ENCODE peak calls at places on chromosomes 16 and 17, in six cellular contexts. G is GM23248, M is SK-N-SH, Y is hepatocyte, E is neural progenitor cell, C is HCT116. Z is an unnamed sample.
A peak's percentile ranks its signal among the peaks of the same experiment; 100 is the strongest.

GRCh38 chr17:81020767-81021497 is 14.0 kb upstream of the BAIAP2 start:
- DNase-seq in G (peak; percentile 91), M (peak; percentile 46), Y (peak; percentile 16), E (no peak), C (no peak), Z (no peak)

GRCh38 chr17:40098846-40099626 is 1.4 kb downstream of the NR1D1 start:
- DNase-seq in G (peak; percentile 100), M (peak; percentile 97), Y (peak; percentile 98), E (peak; percentile 95), C (peak; percentile 99), Z (peak; percentile 99)

GRCh38 chr17:72120878-72121163 is at the start of gene SOX9:
- DNase-seq in G (peak; percentile 96), M (peak; percentile 95), Y (peak; percentile 93), E (peak; percentile 94), C (peak; percentile 95), Z (peak; percentile 79)

GRCh38 chr17:19322861-19323260 is 39.7 kb downstream of the B9D1 start:
- DNase-seq in G (no peak), M (no peak), Y (no peak), E (no peak), C (no peak), Z (no peak)

GRCh38 chr16:1991135-1991551 is 1.4 kb downstream of the SYNGR3 start:
- DNase-seq in G (no peak), M (no peak), Y (no peak), E (no peak), C (no peak), Z (no peak)

GRCh38 chr16:9049241-9049640 is 42.2 kb upstream of the HAPSTR1 start:
- DNase-seq in G (peak; percentile 87), M (no peak), Y (no peak), E (no peak), C (no peak), Z (no peak)

GRCh38 chr17:71320009-71320796 is 800.6 kb upstream of the SOX9 start:
- DNase-seq in G (no peak), M (no peak), Y (no peak), E (no peak), C (no peak), Z (no peak)

GRCh38 chr17:6959700-6960099 is 36.1 kb upstream of the ALOX12 start:
- DNase-seq in G (no peak), M (no peak), Y (no peak), E (no peak), C (no peak), Z (no peak)

GRCh38 chr16:64626771-64627170 is 495.1 kb downstream of the CDH11 start:
- DNase-seq in G (peak; percentile 4), M (no peak), Y (peak; percentile 16), E (no peak), C (no peak), Z (no peak)

GRCh38 chr16:68079616-68080344 is 5.4 kb upstream of the NFATC3 start:
- DNase-seq in G (no peak), M (no peak), Y (peak; percentile 77), E (no peak), C (no peak), Z (no peak)

GRCh38 chr16:22915003-22915402 is 101.0 kb downstream of the HS3ST2 start:
- DNase-seq in G (no peak), M (no peak), Y (no peak), E (no peak), C (no peak), Z (no peak)

GRCh38 chr17:57946798-57947358 is 8.3 kb downstream of the CUEDC1 start:
- DNase-seq in G (peak; percentile 82), M (no peak), Y (peak; percentile 62), E (no peak), C (no peak), Z (peak; percentile 93)

GRCh38 chr17:73575470-73576235 is 68.6 kb downstream of the SDK2 start:
- DNase-seq in G (no peak), M (peak; percentile 71), Y (no peak), E (no peak), C (no peak), Z (no peak)

GRCh38 chr17:49213399-49213798 is 2.9 kb downstream of the ABI3 start:
- DNase-seq in G (no peak), M (peak; percentile 5), Y (no peak), E (no peak), C (no peak), Z (no peak)

GRCh38 chr17:58521680-58522079 is 7.2 kb upstream of the MTMR4 start:
- DNase-seq in G (no peak), M (no peak), Y (no peak), E (no peak), C (no peak), Z (no peak)

GRCh38 chr16:66712512-66712911 is 16.0 kb upstream of the CMTM4 start:
- DNase-seq in G (no peak), M (no peak), Y (no peak), E (no peak), C (no peak), Z (no peak)

GRCh38 chr17:8138672-8139371 is 13.4 kb downstream of the PER1 start:
- DNase-seq in G (peak; percentile 98), M (peak; percentile 94), Y (peak; percentile 97), E (peak; percentile 98), C (peak; percentile 95), Z (peak; percentile 96)

GRCh38 chr16:82459580-82460256 is 167.1 kb upstream of the CDH13 start:
- DNase-seq in G (no peak), M (no peak), Y (no peak), E (no peak), C (no peak), Z (no peak)

GRCh38 chr16:26070595-26071170 is 378.9 kb downstream of the HS3ST4 start:
- DNase-seq in G (no peak), M (no peak), Y (peak; percentile 11), E (no peak), C (no peak), Z (no peak)

GRCh38 chr16:69204106-69204655 is 17.2 kb downstream of the SNTB2 start:
- DNase-seq in G (no peak), M (no peak), Y (no peak), E (no peak), C (no peak), Z (no peak)

GRCh38 chr16:20849587-20850390 is 43.5 kb downstream of the REXO5 start:
- DNase-seq in G (peak; percentile 74), M (peak; percentile 50), Y (peak; percentile 81), E (peak; percentile 68), C (peak; percentile 40), Z (peak; percentile 20)

GRCh38 chr17:40020146-40020545 is 4.9 kb downstream of the CSF3 start:
- DNase-seq in G (no peak), M (peak; percentile 17), Y (no peak), E (no peak), C (no peak), Z (no peak)

GRCh38 chr17:48593840-48594411 is 347 bp upstream of the HOXB5 start:
- DNase-seq in G (peak; percentile 87), M (peak; percentile 96), Y (peak; percentile 85), E (peak; percentile 87), C (no peak), Z (peak; percentile 59)

GRCh38 chr17:69048634-69049033 is 12.1 kb downstream of the ABCA9 start:
- DNase-seq in G (no peak), M (no peak), Y (no peak), E (no peak), C (no peak), Z (no peak)

GRCh38 chr17:27848941-27849340 is 44.2 kb downstream of the LYRM9 start:
- DNase-seq in G (no peak), M (no peak), Y (no peak), E (no peak), C (no peak), Z (no peak)

GRCh38 chr16:8804313-8804712 is 6.7 kb downstream of the PMM2 start:
- DNase-seq in G (no peak), M (no peak), Y (no peak), E (no peak), C (no peak), Z (no peak)

GRCh38 chr17:29251969-29252866 is 5.6 kb downstream of the CRYBA1 start:
- DNase-seq in G (peak; percentile 52), M (peak; percentile 32), Y (peak; percentile 48), E (peak; percentile 45), C (no peak), Z (peak; percentile 21)
- H3K4me2 ChIP-seq in G (no peak overlapping the region), M (no peak overlapping the region), Y (no peak overlapping the region), E (no peak overlapping the region), C (no peak overlapping the region), Z (no peak overlapping the region)

GRCh38 chr17:64491995-64492394 is 4.9 kb downstream of the POLG2 start:
- DNase-seq in G (peak; percentile 40), M (no peak), Y (no peak), E (no peak), C (no peak), Z (no peak)
- TF ChIP-seq EZH2phosphoT487 in G (no peak), M (no peak), Y (no peak), E (no peak), C (no peak), Z (no peak)

DNA sequence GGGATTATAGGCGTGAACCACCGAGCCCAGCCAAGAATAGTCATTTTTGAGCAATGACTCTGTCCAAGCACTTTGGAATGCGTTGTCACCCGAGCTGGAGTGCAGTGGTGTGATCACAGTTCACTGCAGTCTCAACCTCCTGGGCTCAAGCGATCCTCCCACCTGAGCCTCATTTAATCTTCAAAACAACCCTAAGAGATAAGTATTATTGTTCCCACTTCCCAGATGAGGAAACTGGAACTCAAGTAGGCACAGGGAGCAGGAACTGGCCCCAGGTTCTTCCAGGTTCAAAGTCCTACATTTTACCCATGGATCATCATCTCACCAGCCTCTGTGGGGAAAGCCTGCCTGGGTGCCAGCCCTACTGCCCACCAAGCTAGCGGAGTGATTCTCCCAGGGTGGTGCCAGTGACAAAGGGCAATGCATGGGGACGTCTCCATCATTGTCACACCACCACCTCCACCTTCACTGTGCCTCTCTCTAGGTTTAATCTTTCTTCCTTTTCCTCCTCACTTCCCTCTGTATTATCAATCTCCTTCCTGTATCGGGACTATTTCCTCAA is 11.3 kb upstream of the RNF157 start:
- DNase-seq in G (no peak), M (no peak), Y (no peak), E (no peak), C (no peak), Z (no peak)
- H3K4me2 ChIP-seq in G (peak overlapping the region; percentile 46), M (no peak overlapping the region), Y (peak overlapping the region; percentile 15), E (no peak overlapping the region), C (peak overlapping the region; percentile 7), Z (no peak overlapping the region)

GRCh38 chr16:56851671-56852400 is 13.2 kb upstream of the SLC12A3 start:
- DNase-seq in G (peak; percentile 60), M (no peak), Y (no peak), E (peak; percentile 55), C (no peak), Z (no peak)

GRCh38 chr16:56852401-56852730 is 12.6 kb upstream of the SLC12A3 start:
- DNase-seq in G (no peak), M (no peak), Y (no peak), E (no peak), C (no peak), Z (no peak)

GRCh38 chr16:56855936-56856335 is 9.1 kb upstream of the SLC12A3 start:
- DNase-seq in G (no peak), M (no peak), Y (no peak), E (no peak), C (no peak), Z (no peak)

GRCh38 chr16:56855201-56855600 is 9.8 kb upstream of the SLC12A3 start:
- DNase-seq in G (no peak), M (no peak), Y (no peak), E (no peak), C (no peak), Z (no peak)

DNA sequence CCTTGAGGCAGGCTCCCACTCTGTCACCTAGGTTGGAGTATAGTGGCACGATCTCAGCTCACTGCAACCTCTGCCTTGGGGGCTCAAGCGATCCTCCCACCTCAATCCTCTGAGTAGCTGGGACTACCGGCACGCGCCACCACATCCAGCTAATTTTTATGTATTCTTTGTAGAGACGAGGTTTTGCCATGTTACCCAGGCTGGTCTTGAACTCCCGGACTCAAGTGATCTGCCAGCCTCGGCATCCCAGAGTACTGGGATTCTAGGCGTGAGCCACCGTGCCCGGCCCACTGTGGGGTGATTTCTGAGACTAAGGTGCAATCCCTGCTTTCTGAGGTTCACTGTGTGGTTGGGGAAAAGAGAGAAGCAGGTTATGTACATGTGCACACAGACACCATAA is 12.0 kb upstream of the SLC12A3 start:
- DNase-seq in G (no peak), M (no peak), Y (no peak), E (no peak), C (no peak), Z (no peak)
- TF ChIP-seq EZH2phosphoT487 in G (no peak), M (no peak), Y (no peak), E (no peak), C (no peak), Z (no peak)